ENCODE peak calls at places on chromosome 18, in five cellular contexts. X is HepG2, H is K562, V is transverse colon, E is sigmoid colon. J is an unnamed sample.

GRCh38 chr18:37729715-37730114 is 164.1 kb upstream of the CELF4 start:
- DNase-seq in X (no peak), E (no peak), V (no peak), H (no peak), J (no peak)

GRCh38 chr18:59706499-59706898 is 9.3 kb upstream of the CCBE1 start:
- DNase-seq in V (no peak), H (no peak), E (no peak), X (no peak), J (no peak)

GRCh38 chr18:69916412-69916811 is 31.3 kb downstream of the CD226 start:
- DNase-seq in E (no peak), V (no peak), H (no peak), X (no peak), J (no peak)

GRCh38 chr18:78979682-78980278 is at the start of gene SALL3:
- DNase-seq in X (no peak), V (no peak), E (no peak), H (no peak), J (no peak)

GRCh38 chr18:48418409-48419267 is 9.5 kb upstream of the ZBTB7C start:
- DNase-seq in H (no peak), E (no peak), X (no peak), V (no peak), J (no peak)

GRCh38 chr18:50196261-50196660 is 1.3 kb upstream of the MYO5B start:
- DNase-seq in H (no peak), V (no peak), E (no peak), X (no peak), J (no peak)

GRCh38 chr18:50687491-50687890 is 127.6 kb downstream of the MAPK4 start:
- DNase-seq in X (no peak), V (no peak), H (no peak), E (peak; percentile 24), J (no peak)

GRCh38 chr18:48864876-48865275 is 85.9 kb downstream of the SMAD7 start:
- DNase-seq in V (no peak), E (no peak), H (no peak), X (no peak), J (no peak)

GRCh38 chr18:28729321-28729720 is 552.4 kb upstream of the CDH2 start:
- DNase-seq in H (no peak), E (no peak), X (no peak), V (no peak), J (no peak)

GRCh38 chr18:47422524-47422923 is 171.1 kb upstream of the SKOR2 start:
- DNase-seq in X (no peak), E (no peak), H (peak; percentile 62), V (no peak), J (no peak)

GRCh38 chr18:1014496-1014895 is 109.8 kb downstream of the ADCYAP1 start:
- DNase-seq in X (no peak), H (no peak), E (no peak), V (no peak), J (no peak)

GRCh38 chr18:78376036-78376435 is 603.6 kb upstream of the SALL3 start:
- DNase-seq in E (no peak), X (no peak), V (no peak), H (no peak), J (no peak)

GRCh38 chr18:79685281-79685680 is 5.7 kb downstream of the CTDP1 start:
- DNase-seq in X (no peak), E (no peak), V (no peak), H (no peak), J (no peak)

GRCh38 chr18:80249217-80250093 is 2.1 kb upstream of the PARD6G start:
- DNase-seq in E (no peak), X (no peak), V (no peak), H (no peak), J (no peak)

GRCh38 chr18:52953435-52953834 is 613.4 kb downstream of the DCC start:
- DNase-seq in E (no peak), H (no peak), X (peak; percentile 4), V (no peak), J (no peak)

GRCh38 chr18:37769846-37770245 is 204.2 kb upstream of the CELF4 start:
- DNase-seq in H (no peak), V (no peak), X (no peak), E (no peak), J (no peak)

GRCh38 chr18:76443519-76444435 is 51.3 kb downstream of the ZNF516 start:
- DNase-seq in X (no peak), V (no peak), H (no peak), E (peak; percentile 64), J (no peak)

GRCh38 chr18:68817584-68817983 is 19.7 kb downstream of the CCDC102B start:
- DNase-seq in X (no peak), E (no peak), V (no peak), H (no peak), J (no peak)

GRCh38 chr18:59051470-59052165 is 88.1 kb upstream of the SEC11C start:
- DNase-seq in H (no peak), X (no peak), V (no peak), E (no peak), J (no peak)

GRCh38 chr18:57234346-57234745 is 87.5 kb downstream of the BOD1L2 start:
- DNase-seq in V (no peak), X (no peak), H (no peak), E (no peak), J (no peak)

GRCh38 chr18:56112013-56112749 is 524.2 kb upstream of the TCF4 start:
- DNase-seq in E (no peak), V (no peak), H (no peak), X (no peak), J (no peak)

GRCh38 chr18:845152-845819 is 33.2 kb upstream of the YES1 start:
- DNase-seq in X (peak; percentile 70), H (no peak), V (no peak), E (no peak), J (no peak)

GRCh38 chr18:6055711-6056110 is 160.4 kb upstream of the TMEM200C start:
- DNase-seq in H (no peak), V (no peak), X (no peak), E (no peak), J (no peak)

GRCh38 chr18:39058386-39059000 is 1492.9 kb upstream of the CELF4 start:
- DNase-seq in H (no peak), V (no peak), X (no peak), E (no peak), J (no peak)

GRCh38 chr18:39571511-39571910 is 2005.9 kb upstream of the CELF4 start:
- DNase-seq in E (no peak), X (peak; percentile 10), H (peak; percentile 29), V (no peak), J (no peak)

GRCh38 chr18:23340661-23341060 is 112.4 kb upstream of the RIOK3 start:
- DNase-seq in V (no peak), H (no peak), X (no peak), E (no peak), J (no peak)

GRCh38 chr18:31603335-31603734 is 11.7 kb downstream of the TTR start:
- DNase-seq in X (no peak), V (no peak), E (no peak), H (no peak), J (no peak)

GRCh38 chr18:57561728-57562423 is 24.6 kb downstream of the FECH start:
- DNase-seq in X (peak; percentile 47), E (no peak), V (no peak), H (peak; percentile 58), J (no peak)

GRCh38 chr18:78683191-78684010 is 296.2 kb upstream of the SALL3 start:
- DNase-seq in H (no peak), V (no peak), X (no peak), E (peak; percentile 60), J (no peak)

DNA sequence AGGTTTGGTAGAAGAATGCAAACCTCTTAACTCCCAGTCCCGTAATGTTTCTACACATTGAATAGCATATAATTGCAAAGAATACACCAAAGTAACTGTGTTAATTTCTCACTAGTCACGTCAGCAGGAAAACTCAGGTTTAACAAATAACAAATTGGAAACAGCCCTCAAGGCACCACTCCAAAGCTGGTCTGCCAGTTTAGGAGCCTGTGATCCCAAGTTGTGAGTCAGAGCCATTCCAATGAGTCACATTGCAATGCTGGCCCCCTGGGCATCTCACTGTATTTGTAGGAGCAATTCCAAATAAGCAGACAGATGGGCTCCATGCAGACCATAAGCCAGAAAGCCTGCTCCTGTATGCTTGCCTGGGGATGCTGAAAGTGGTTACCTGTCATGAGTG is 143.2 kb upstream of the SETBP1 start:
- DNase-seq in E (no peak), V (no peak), H (no peak), X (no peak), J (no peak)
- TF ChIP-seq EP300 in E (no peak), V (no peak), H (no peak), X (no peak), J (no peak)

GRCh38 chr18:46079336-46079735 is 7.3 kb upstream of the PSTPIP2 start:
- DNase-seq in X (no peak), E (no peak), H (no peak), V (no peak), J (no peak)
- H3K36me3 ChIP-seq in X (peaks cover 33% of the 10 kb centered on the region), E (peaks cover 31% of the 10 kb centered on the region), H (peaks cover 46% of the 10 kb centered on the region), V (no peaks in the 10 kb centered on the region), J (no peaks in the 10 kb centered on the region)

GRCh38 chr18:9133225-9133624 is 3.4 kb upstream of the ANKRD12 start:
- DNase-seq in X (no peak), E (no peak), V (no peak), H (no peak), J (no peak)

GRCh38 chr18:9135081-9135911 is 1.3 kb upstream of the ANKRD12 start:
- DNase-seq in X (no peak), E (no peak), V (no peak), H (no peak), J (no peak)

GRCh38 chr18:9137168-9138066 is 836 bp downstream of the ANKRD12 start:
- DNase-seq in X (peak; percentile 53), V (peak; percentile 71), H (peak; percentile 86), E (peak; percentile 81), J (peak; percentile 61)

GRCh38 chr18:9136315-9137141 is at the start of gene ANKRD12:
- DNase-seq in E (peak; percentile 99), V (peak; percentile 99), X (peak; percentile 88), H (peak; percentile 98), J (peak; percentile 97)

GRCh38 chr18:9135912-9136314 is 668 bp upstream of the ANKRD12 start:
- DNase-seq in X (peak; percentile 28), E (no peak), H (peak; percentile 71), V (peak; percentile 67), J (no peak)
- TF ChIP-seq EP300 in X (no peak), E (no peak), H (no peak), V (no peak), J (no peak)

GRCh38 chr18:12318334-12318697 is 10.3 kb downstream of the TUBB6 start:
- DNase-seq in X (no peak), E (peak; percentile 72), V (no peak), H (no peak), J (no peak)

GRCh38 chr18:12324991-12325725 is 17.1 kb downstream of the TUBB6 start:
- DNase-seq in H (no peak), V (no peak), X (no peak), E (peak; percentile 63), J (no peak)

GRCh38 chr18:12318857-12319256 is 10.8 kb downstream of the TUBB6 start:
- DNase-seq in V (no peak), E (no peak), H (no peak), X (no peak), J (no peak)

GRCh38 chr18:12317664-12318333 is 9.8 kb downstream of the TUBB6 start:
- DNase-seq in E (no peak), V (no peak), H (no peak), X (no peak), J (no peak)

DNA sequence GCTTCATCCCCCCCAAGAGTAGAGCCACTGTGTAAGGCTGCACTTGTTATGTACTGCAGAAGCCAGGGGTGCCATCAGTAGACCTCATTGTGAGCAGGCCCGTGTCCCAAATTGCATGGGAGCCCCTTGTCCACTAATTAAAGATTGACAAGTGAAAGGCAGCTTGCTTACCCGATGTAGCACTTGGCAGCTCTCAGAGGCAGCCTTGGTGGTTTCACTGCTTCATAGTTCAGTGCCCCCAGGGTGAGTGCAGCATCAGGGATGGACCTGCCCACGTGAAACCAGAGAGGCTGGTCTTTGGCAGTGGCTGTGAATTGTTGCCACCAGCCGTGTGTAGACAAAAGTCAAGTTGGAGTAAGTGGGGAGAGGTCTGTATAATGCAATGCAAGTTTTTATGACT is 13.3 kb downstream of the TUBB6 start:
- DNase-seq in X (no peak), H (no peak), E (peak; percentile 45), V (no peak), J (no peak)
- H3K36me3 ChIP-seq in X (peaks cover 19% of the 10 kb centered on the region), H (peaks cover 72% of the 10 kb centered on the region), E (peaks cover 35% of the 10 kb centered on the region), V (no peaks in the 10 kb centered on the region), J (no peaks in the 10 kb centered on the region)